ENCODE peak calls at places on chromosomes 7 and 10, in four cellular contexts. One of them, this sample, is unnamed.

GRCh38 chr7:79668292-79668691 is 214.8 kb upstream of the MAGI2 start:
- DNase-seq in IMR-90: no peak
- DNase-seq in astrocyte of the spinal cord: no peak
- DNase-seq in neuronal stem cell: no peak
- DNase-seq in this sample: no peak

GRCh38 chr10:77582710-77583115 is 54.9 kb downstream of the KCNMA1 start:
- DNase-seq in IMR-90: peak; percentile 79
- DNase-seq in astrocyte of the spinal cord: peak; percentile 73
- DNase-seq in neuronal stem cell: no peak
- DNase-seq in this sample: no peak

GRCh38 chr7:146864644-146865043 is 748.0 kb downstream of the CNTNAP2 start:
- DNase-seq in IMR-90: no peak
- DNase-seq in astrocyte of the spinal cord: no peak
- DNase-seq in neuronal stem cell: no peak
- DNase-seq in this sample: no peak

GRCh38 chr10:126479280-126479679 is 91.0 kb upstream of the ADAM12 start:
- DNase-seq in IMR-90: no peak
- DNase-seq in astrocyte of the spinal cord: no peak
- DNase-seq in neuronal stem cell: no peak
- DNase-seq in this sample: no peak

GRCh38 chr10:74671716-74672115 is 154.7 kb upstream of the KAT6B start:
- DNase-seq in IMR-90: no peak
- DNase-seq in astrocyte of the spinal cord: no peak
- DNase-seq in neuronal stem cell: no peak
- DNase-seq in this sample: no peak

GRCh38 chr10:121710207-121710606 is 112.0 kb upstream of the FGFR2 start:
- DNase-seq in IMR-90: no peak
- DNase-seq in astrocyte of the spinal cord: no peak
- DNase-seq in neuronal stem cell: peak; percentile 42
- DNase-seq in this sample: no peak

GRCh38 chr10:42783181-42783549 is 570 bp downstream of the BMS1 start:
- DNase-seq in IMR-90: peak; percentile 74
- DNase-seq in astrocyte of the spinal cord: peak; percentile 71
- DNase-seq in neuronal stem cell: no peak
- DNase-seq in this sample: peak; percentile 22

GRCh38 chr10:16699435-16699834 is 117.8 kb downstream of the RSU1 start:
- DNase-seq in IMR-90: no peak
- DNase-seq in astrocyte of the spinal cord: no peak
- DNase-seq in neuronal stem cell: no peak
- DNase-seq in this sample: no peak

GRCh38 chr7:147296986-147297385 is 1180.4 kb downstream of the CNTNAP2 start:
- DNase-seq in IMR-90: no peak
- DNase-seq in astrocyte of the spinal cord: no peak
- DNase-seq in neuronal stem cell: no peak
- DNase-seq in this sample: no peak

DNA sequence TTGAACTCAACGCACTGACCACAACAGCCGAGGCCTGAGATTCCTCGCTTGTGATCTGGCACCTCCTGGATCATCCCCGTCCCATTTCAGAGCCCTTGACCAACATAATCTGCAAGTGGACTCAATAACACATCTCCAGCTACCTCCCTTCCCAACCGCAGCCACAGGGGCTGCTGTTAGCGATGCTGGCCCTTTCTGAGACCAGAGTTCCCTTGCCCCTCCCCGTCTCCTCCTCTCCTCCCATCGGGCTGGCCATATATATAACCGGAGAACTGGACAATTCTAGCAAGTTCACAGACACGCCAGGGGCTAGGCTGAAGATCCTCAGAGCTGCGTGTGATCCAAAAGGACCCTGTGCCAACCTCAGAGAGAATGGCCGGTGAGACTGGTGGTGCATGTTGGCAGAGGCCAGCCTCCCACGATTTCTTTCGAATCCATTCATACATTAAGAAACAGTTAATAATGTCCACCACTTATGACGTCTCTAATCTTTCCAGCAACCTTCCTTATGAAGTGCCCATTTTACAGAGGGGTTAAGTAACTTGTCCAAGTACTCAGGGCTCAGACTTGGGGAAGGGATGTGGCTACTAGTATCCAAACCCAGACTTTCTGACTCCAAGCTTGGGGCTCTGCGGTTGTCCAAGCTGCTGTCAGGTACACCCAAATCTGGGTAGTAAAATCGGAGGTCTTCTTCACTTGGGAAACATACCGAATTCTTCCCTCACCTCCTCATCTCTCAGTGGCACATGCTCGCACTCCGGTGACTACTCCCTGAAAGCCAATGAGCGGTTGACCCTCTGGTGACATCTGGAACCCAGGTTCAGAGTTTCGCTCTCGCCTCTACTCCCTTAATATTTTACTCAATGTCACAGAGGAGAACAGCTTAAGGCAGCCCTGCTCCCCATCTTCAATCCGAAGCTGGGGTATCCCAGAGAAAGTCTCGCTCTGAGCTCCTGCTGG is 11.2 kb upstream of the FEZF1 start:
- DNase-seq in IMR-90: no peak
- DNase-seq in astrocyte of the spinal cord: no peak
- DNase-seq in neuronal stem cell: no peak
- DNase-seq in this sample: no peak
- H3K4me3 ChIP-seq in IMR-90: no peak overlapping the region
- H3K4me3 ChIP-seq in astrocyte of the spinal cord: no peak overlapping the region
- H3K4me3 ChIP-seq in neuronal stem cell: peak overlapping the region; percentile 76
- H3K4me3 ChIP-seq in this sample: no peak overlapping the region

GRCh38 chr10:79272353-79272752 is 74.9 kb upstream of the PPIF start:
- DNase-seq in IMR-90: no peak
- DNase-seq in astrocyte of the spinal cord: no peak
- DNase-seq in neuronal stem cell: no peak
- DNase-seq in this sample: no peak

GRCh38 chr10:79269969-79270368 is 77.3 kb upstream of the PPIF start:
- DNase-seq in IMR-90: no peak
- DNase-seq in astrocyte of the spinal cord: no peak
- DNase-seq in neuronal stem cell: no peak
- DNase-seq in this sample: no peak

GRCh38 chr10:79269443-79269842 is 77.8 kb upstream of the PPIF start:
- DNase-seq in IMR-90: no peak
- DNase-seq in astrocyte of the spinal cord: no peak
- DNase-seq in neuronal stem cell: no peak
- DNase-seq in this sample: no peak

GRCh38 chr10:79268717-79269116 is 78.6 kb upstream of the PPIF start:
- DNase-seq in IMR-90: no peak
- DNase-seq in astrocyte of the spinal cord: no peak
- DNase-seq in neuronal stem cell: no peak
- DNase-seq in this sample: no peak

DNA sequence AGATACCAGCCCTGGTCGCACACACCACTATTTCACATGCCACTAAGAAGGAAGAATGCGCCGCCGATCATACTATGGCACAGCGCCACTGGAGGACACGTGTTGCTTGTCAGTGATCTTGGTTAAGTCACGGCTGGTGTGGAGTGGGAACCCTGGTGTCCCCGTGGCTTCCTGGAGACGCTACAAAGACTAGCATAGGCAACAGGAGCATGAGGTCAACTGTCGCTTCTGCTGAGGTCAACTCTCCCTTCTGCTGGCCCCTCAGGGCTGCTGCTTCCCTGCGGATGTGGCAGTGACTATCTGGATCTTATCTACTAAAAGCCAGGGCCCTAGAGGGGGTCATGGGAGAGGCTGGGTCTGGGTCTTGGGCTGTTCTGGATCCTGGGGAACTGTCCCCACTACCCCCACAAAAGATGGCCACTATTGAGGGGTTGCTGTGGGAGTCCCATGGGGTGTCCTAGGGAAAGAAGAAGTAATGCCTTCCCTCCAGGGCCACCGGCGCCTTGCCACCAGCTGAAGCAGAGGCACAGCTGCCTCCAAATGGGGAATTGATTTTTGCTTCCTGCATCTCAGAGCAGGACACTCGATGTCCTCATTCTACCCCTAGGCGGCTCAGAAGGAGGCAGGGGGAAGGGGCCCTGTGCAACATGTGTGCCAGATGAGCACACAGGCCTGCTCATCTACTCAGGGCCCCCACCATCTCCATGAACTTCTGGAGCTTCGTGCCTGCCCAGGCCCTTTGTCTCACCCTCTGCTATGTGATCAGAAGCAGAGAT is 76.6 kb upstream of the PPIF start:
- DNase-seq in IMR-90: no peak
- DNase-seq in astrocyte of the spinal cord: no peak
- DNase-seq in neuronal stem cell: no peak
- DNase-seq in this sample: no peak
- H3K4me3 ChIP-seq in IMR-90: no peak overlapping the region
- H3K4me3 ChIP-seq in astrocyte of the spinal cord: no peak overlapping the region
- H3K4me3 ChIP-seq in neuronal stem cell: no peak overlapping the region
- H3K4me3 ChIP-seq in this sample: no peak overlapping the region

GRCh38 chr10:83522456-83522855 is 616.9 kb upstream of the GHITM start:
- DNase-seq in IMR-90: no peak
- DNase-seq in astrocyte of the spinal cord: no peak
- DNase-seq in neuronal stem cell: no peak
- DNase-seq in this sample: no peak
- H3K4me3 ChIP-seq in IMR-90: no peak overlapping the region
- H3K4me3 ChIP-seq in astrocyte of the spinal cord: no peak overlapping the region
- H3K4me3 ChIP-seq in neuronal stem cell: no peak overlapping the region
- H3K4me3 ChIP-seq in this sample: no peak overlapping the region

GRCh38 chr7:50281680-50282445 is 22.7 kb upstream of the IKZF1 start:
- DNase-seq in IMR-90: no peak
- DNase-seq in astrocyte of the spinal cord: no peak
- DNase-seq in neuronal stem cell: no peak
- DNase-seq in this sample: no peak
- H3K4me3 ChIP-seq in IMR-90: no peak overlapping the region
- H3K4me3 ChIP-seq in astrocyte of the spinal cord: no peak overlapping the region
- H3K4me3 ChIP-seq in neuronal stem cell: no peak overlapping the region
- H3K4me3 ChIP-seq in this sample: no peak overlapping the region

DNA sequence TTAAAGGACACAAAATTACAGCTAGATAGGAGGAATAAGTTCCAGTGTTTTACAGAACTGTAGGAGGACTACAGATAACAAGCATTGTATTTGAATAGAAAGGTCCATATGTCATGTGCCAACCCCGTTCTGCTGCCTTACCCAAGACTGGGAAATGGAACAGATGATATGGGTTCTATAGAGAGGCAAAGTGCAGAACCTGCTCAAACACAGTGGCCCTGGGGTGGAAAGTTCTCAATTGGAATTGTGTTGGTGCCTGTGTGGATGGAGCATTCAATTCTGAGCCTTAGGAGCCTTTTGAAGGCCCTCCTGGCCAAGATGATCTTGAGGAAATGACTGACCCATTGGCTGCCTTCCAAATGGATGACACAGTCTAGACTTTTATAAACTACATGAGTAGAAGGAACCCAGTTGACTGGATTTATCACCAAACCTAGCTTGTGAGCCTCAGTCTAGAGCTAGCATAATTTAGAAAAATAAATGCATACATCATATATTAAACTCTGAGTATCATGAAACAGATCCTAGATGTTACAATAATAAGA is 4.1 kb upstream of the PRSS1 start:
- DNase-seq in IMR-90: peak; percentile 56
- DNase-seq in astrocyte of the spinal cord: no peak
- DNase-seq in neuronal stem cell: no peak
- DNase-seq in this sample: no peak
- H3K4me3 ChIP-seq in IMR-90: no peak overlapping the region
- H3K4me3 ChIP-seq in astrocyte of the spinal cord: no peak overlapping the region
- H3K4me3 ChIP-seq in neuronal stem cell: no peak overlapping the region
- H3K4me3 ChIP-seq in this sample: no peak overlapping the region

GRCh38 chr10:101308051-101308450 is 45.9 kb upstream of the BTRC start:
- DNase-seq in IMR-90: no peak
- DNase-seq in astrocyte of the spinal cord: no peak
- DNase-seq in neuronal stem cell: no peak
- DNase-seq in this sample: no peak

GRCh38 chr10:101311440-101312067 is 42.4 kb upstream of the BTRC start:
- DNase-seq in IMR-90: no peak
- DNase-seq in astrocyte of the spinal cord: no peak
- DNase-seq in neuronal stem cell: no peak
- DNase-seq in this sample: no peak

GRCh38 chr10:101305241-101306230 is 48.4 kb upstream of the BTRC start:
- DNase-seq in IMR-90: no peak
- DNase-seq in astrocyte of the spinal cord: no peak
- DNase-seq in neuronal stem cell: no peak
- DNase-seq in this sample: no peak

GRCh38 chr10:101310528-101311439 is 43.2 kb upstream of the BTRC start:
- DNase-seq in IMR-90: no peak
- DNase-seq in astrocyte of the spinal cord: no peak
- DNase-seq in neuronal stem cell: no peak
- DNase-seq in this sample: no peak
- H3K4me3 ChIP-seq in IMR-90: no peak overlapping the region
- H3K4me3 ChIP-seq in astrocyte of the spinal cord: no peak overlapping the region
- H3K4me3 ChIP-seq in neuronal stem cell: no peak overlapping the region
- H3K4me3 ChIP-seq in this sample: no peak overlapping the region

GRCh38 chr10:107165007-107165406 is 501 bp upstream of the SORCS1 start:
- DNase-seq in IMR-90: no peak
- DNase-seq in astrocyte of the spinal cord: no peak
- DNase-seq in neuronal stem cell: peak; percentile 9
- DNase-seq in this sample: no peak
- H3K4me3 ChIP-seq in IMR-90: no peak overlapping the region
- H3K4me3 ChIP-seq in astrocyte of the spinal cord: no peak overlapping the region
- H3K4me3 ChIP-seq in neuronal stem cell: peak overlapping the region; percentile 89
- H3K4me3 ChIP-seq in this sample: peak overlapping the region; percentile 16

GRCh38 chr10:78813526-78814429 is 255.0 kb upstream of the ZMIZ1 start:
- DNase-seq in IMR-90: no peak
- DNase-seq in astrocyte of the spinal cord: no peak
- DNase-seq in neuronal stem cell: no peak
- DNase-seq in this sample: no peak

GRCh38 chr10:78817361-78817760 is 251.4 kb upstream of the ZMIZ1 start:
- DNase-seq in IMR-90: no peak
- DNase-seq in astrocyte of the spinal cord: no peak
- DNase-seq in neuronal stem cell: no peak
- DNase-seq in this sample: no peak

GRCh38 chr10:78814430-78814806 is 254.3 kb upstream of the ZMIZ1 start:
- DNase-seq in IMR-90: no peak
- DNase-seq in astrocyte of the spinal cord: no peak
- DNase-seq in neuronal stem cell: no peak
- DNase-seq in this sample: no peak

GRCh38 chr10:78817804-78818203 is 251.0 kb upstream of the ZMIZ1 start:
- DNase-seq in IMR-90: no peak
- DNase-seq in astrocyte of the spinal cord: no peak
- DNase-seq in neuronal stem cell: no peak
- DNase-seq in this sample: no peak

DNA sequence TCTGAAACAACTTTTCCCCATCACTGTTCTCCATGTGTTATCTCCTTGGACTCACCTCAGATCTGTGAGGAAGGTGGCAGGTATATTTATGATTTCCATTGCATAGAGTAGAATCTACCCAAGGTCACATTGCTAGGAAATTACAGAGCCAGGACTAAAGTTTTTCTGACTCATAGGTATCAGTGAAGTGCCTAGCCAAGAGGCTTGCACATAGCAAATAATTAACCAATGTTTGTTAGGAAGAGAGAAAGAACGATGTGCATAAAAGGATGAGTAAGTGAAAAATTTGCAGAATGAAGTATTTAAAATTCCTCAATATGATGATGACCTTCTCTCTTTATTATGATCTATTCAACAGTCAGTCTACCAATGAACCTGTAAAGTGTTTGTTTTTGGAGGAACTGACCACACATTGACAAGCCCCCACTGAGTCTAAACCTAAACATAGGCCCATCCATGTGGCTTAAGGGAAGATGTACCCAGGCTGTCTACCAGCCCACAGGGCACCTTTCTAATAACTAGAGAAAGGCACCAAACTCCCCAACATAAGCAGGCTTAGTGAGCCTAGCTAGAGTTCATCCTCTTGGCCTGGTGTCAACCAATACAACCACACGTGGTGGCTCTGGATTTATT is 252.9 kb upstream of the ZMIZ1 start:
- DNase-seq in IMR-90: no peak
- DNase-seq in astrocyte of the spinal cord: no peak
- DNase-seq in neuronal stem cell: no peak
- DNase-seq in this sample: no peak
- H3K4me3 ChIP-seq in IMR-90: no peak overlapping the region
- H3K4me3 ChIP-seq in astrocyte of the spinal cord: no peak overlapping the region
- H3K4me3 ChIP-seq in neuronal stem cell: no peak overlapping the region
- H3K4me3 ChIP-seq in this sample: no peak overlapping the region